ENCODE peak calls at places on chromosomes 3 and 15, in four cellular contexts. R, G, F and K are unnamed samples.

GRCh38 chr3:128489860-128490649 is 2.9 kb downstream of the GATA2 start:
- DNase-seq in R (no peak), G (peak), F (peak), K (peak)

GRCh38 chr15:85897207-85897817 is 102.6 kb upstream of the KLHL25 start:
- DNase-seq in R (no peak), G (no peak), F (no peak), K (no peak)

GRCh38 chr3:157408499-157409149 is 28.0 kb upstream of the PTX3 start:
- DNase-seq in R (no peak), G (no peak), F (no peak), K (no peak)

GRCh38 chr15:29124581-29125381 is 144.8 kb downstream of the NSMCE3 start:
- DNase-seq in R (no peak), G (peak), F (no peak), K (no peak)

GRCh38 chr15:41894791-41895463 is 1.1 kb upstream of the SPTBN5 start:
- DNase-seq in R (peak), G (peak), F (peak), K (peak)

GRCh38 chr15:67901922-67902321 is 62.1 kb upstream of the RNU6-1 start:
- DNase-seq in R (no peak), G (no peak), F (no peak), K (no peak)

GRCh38 chr3:120682095-120682681 is at the start of gene HGD:
- DNase-seq in R (no peak), G (peak), F (no peak), K (no peak)

GRCh38 chr3:55128201-55128870 is 200.5 kb upstream of the LRTM1 start:
- DNase-seq in R (no peak), G (no peak), F (peak), K (no peak)